ENCODE peak calls at places on chromosomes 7 and 10, in ten cellular contexts. K is heart right ventricle; V is kidney; F is MM.1S; Y is CD8-positive, alpha-beta T cell; X is uterus; G is prostate gland; H is psoas muscle; R is lung; N is neural progenitor cell. I is an unnamed sample.
A peak's percentile ranks its signal among the peaks of the same experiment; 100 is the strongest.

GRCh38 chr7:41975854-41976253 is 261.2 kb downstream of the GLI3 start:
- DNase-seq in G (no peak), R (no peak), X (no peak), F (no peak), Y (no peak), N (no peak), K (no peak), V (no peak), H (no peak), I (no peak)

GRCh38 chr10:132308588-132309451 is 1.1 kb upstream of the STK32C start:
- DNase-seq in G (no peak), Y (no peak), N (peak; percentile 76), R (no peak), V (peak; percentile 84), X (no peak), K (no peak), H (no peak), F (no peak), I (no peak)

GRCh38 chr10:5434017-5434753 is 21.8 kb downstream of the NET1 start:
- DNase-seq in V (no peak), K (no peak), H (no peak), Y (no peak), F (peak; percentile 29), R (no peak), X (no peak), G (no peak), N (peak; percentile 58), I (no peak)

GRCh38 chr10:28600056-28600455 is 67.1 kb downstream of the WAC start:
- DNase-seq in H (no peak), R (no peak), Y (no peak), N (no peak), F (no peak), G (no peak), K (no peak), X (no peak), V (no peak), I (no peak)

GRCh38 chr10:29710128-29710527 is 75.4 kb upstream of the SVIL start:
- DNase-seq in N (no peak), F (no peak), Y (no peak), K (no peak), X (no peak), G (no peak), H (no peak), R (no peak), V (no peak), I (no peak)

GRCh38 chr10:51691135-51691534 is 8.3 kb downstream of the CSTF2T start:
- DNase-seq in X (no peak), V (no peak), G (no peak), Y (no peak), H (no peak), K (no peak), N (no peak), R (no peak), F (no peak), I (no peak)

GRCh38 chr7:41459183-41459582 is 243.7 kb downstream of the INHBA start:
- DNase-seq in V (no peak), X (no peak), R (no peak), G (no peak), Y (no peak), F (no peak), N (no peak), K (no peak), H (no peak), I (no peak)

GRCh38 chr7:8111282-8111681 is 142.7 kb downstream of the GLCCI1 start:
- DNase-seq in Y (no peak), K (no peak), F (no peak), X (no peak), R (no peak), G (no peak), N (peak; percentile 37), V (no peak), H (no peak), I (no peak)

GRCh38 chr10:118569241-118569881 is 26.1 kb downstream of the PRLHR start:
- DNase-seq in F (no peak), N (no peak), X (peak; percentile 26), R (peak; percentile 25), V (no peak), K (no peak), G (no peak), H (no peak), Y (no peak), I (no peak)

GRCh38 chr10:5543628-5544027 is 18.9 kb downstream of the CALML3 start:
- DNase-seq in V (no peak), Y (no peak), F (no peak), K (no peak), X (no peak), N (no peak), H (no peak), G (no peak), R (no peak), I (no peak)

GRCh38 chr7:22805227-22805626 is 17.4 kb downstream of the TOMM7 start:
- DNase-seq in V (no peak), G (no peak), K (no peak), N (no peak), Y (no peak), H (no peak), X (no peak), F (no peak), R (no peak), I (no peak)

GRCh38 chr10:70761031-70761601 is 24.1 kb downstream of the TBATA start:
- DNase-seq in V (peak; percentile 73), Y (no peak), R (no peak), F (no peak), X (no peak), H (no peak), G (no peak), N (peak; percentile 45), K (no peak), I (no peak)
- TF ChIP-seq CTCF in V (peak; percentile 28), Y (no peak), R (no peak), F (no peak), X (no peak), H (no peak), G (no peak), N (peak; percentile 22), K (no peak), I (peak; percentile 33)

GRCh38 chr7:158782638-158783490 is 46.4 kb downstream of the ESYT2 start:
- DNase-seq in X (peak; percentile 65), R (peak; percentile 45), N (peak; percentile 9), K (peak; percentile 55), F (no peak), G (no peak), H (peak; percentile 83), V (no peak), Y (no peak), I (no peak)

GRCh38 chr7:158784270-158784669 is 45.0 kb downstream of the ESYT2 start:
- DNase-seq in N (no peak), K (no peak), F (no peak), H (no peak), Y (no peak), R (no peak), V (no peak), G (no peak), X (no peak), I (no peak)

GRCh38 chr7:158783595-158783994 is 45.7 kb downstream of the ESYT2 start:
- DNase-seq in F (no peak), R (no peak), V (no peak), N (no peak), K (no peak), X (no peak), H (no peak), Y (no peak), G (no peak), I (no peak)

GRCh38 chr7:158781217-158781975 is 47.9 kb downstream of the ESYT2 start:
- DNase-seq in N (no peak), R (no peak), V (no peak), F (no peak), Y (no peak), H (no peak), K (no peak), G (no peak), X (no peak), I (no peak)

GRCh38 chr7:158781976-158782637 is 47.2 kb downstream of the ESYT2 start:
- DNase-seq in H (no peak), G (no peak), K (no peak), X (no peak), F (no peak), V (no peak), N (no peak), R (no peak), Y (no peak), I (no peak)
- H3K36me3 ChIP-seq in H (no peaks in the 10 kb centered on the region), G (no peaks in the 10 kb centered on the region), K (peaks cover 3% of the 10 kb centered on the region), X (no peaks in the 10 kb centered on the region), F (peaks cover 7% of the 10 kb centered on the region), V (peaks cover 18% of the 10 kb centered on the region), N (no peaks in the 10 kb centered on the region), R (peaks cover 34% of the 10 kb centered on the region), Y (peaks cover 18% of the 10 kb centered on the region), I (peaks cover 5% of the 10 kb centered on the region)

GRCh38 chr7:142412551-142413193 is 154.8 kb upstream of the PRSS58 start:
- DNase-seq in G (no peak), Y (no peak), V (no peak), K (no peak), F (peak; percentile 87), N (peak; percentile 74), X (no peak), R (no peak), H (no peak), I (no peak)
- TF ChIP-seq CTCF in G (no peak), Y (peak; percentile 71), V (peak; percentile 65), K (no peak), F (peak; percentile 100), N (peak; percentile 81), X (no peak), R (peak; percentile 21), H (peak; percentile 26), I (peak; percentile 56)

GRCh38 chr7:68107968-68108367 is 1111.3 kb downstream of the TYW1 start:
- DNase-seq in N (no peak), G (no peak), F (peak; percentile 55), X (no peak), R (no peak), V (no peak), K (no peak), H (no peak), Y (no peak), I (no peak)
- H3K36me3 ChIP-seq in N (no peaks in the 10 kb centered on the region), G (no peaks in the 10 kb centered on the region), F (no peaks in the 10 kb centered on the region), X (no peaks in the 10 kb centered on the region), R (no peaks in the 10 kb centered on the region), V (no peaks in the 10 kb centered on the region), K (no peaks in the 10 kb centered on the region), H (no peaks in the 10 kb centered on the region), Y (no peaks in the 10 kb centered on the region), I (no peaks in the 10 kb centered on the region)